ENCODE peak calls at places on chromosomes 11 and 22, in four cellular contexts. One of them, this sample, is unnamed.
A peak's percentile ranks its signal among the peaks of the same experiment; 100 is the strongest.

GRCh38 chr11:116190206-116190605 is 582.6 kb downstream of the BUD13 start:
- DNase-seq in GM12878: no peak
- DNase-seq in K562: no peak
- DNase-seq in H1: no peak
- DNase-seq in this sample: no peak

GRCh38 chr11:113106507-113106906 is 145.3 kb downstream of the NCAM1 start:
- DNase-seq in H1: no peak
- DNase-seq in GM12878: no peak
- DNase-seq in K562: no peak
- DNase-seq in this sample: peak; percentile 5

GRCh38 chr11:105935791-105936190 is 86.2 kb downstream of the MSANTD4 start:
- DNase-seq in K562: no peak
- DNase-seq in H1: no peak
- DNase-seq in GM12878: no peak
- DNase-seq in this sample: peak; percentile 18

GRCh38 chr22:49838771-49839717 is 11.4 kb upstream of the BRD1 start:
- DNase-seq in H1: peak; percentile 74
- DNase-seq in K562: no peak
- DNase-seq in GM12878: peak; percentile 36
- DNase-seq in this sample: peak; percentile 33

GRCh38 chr11:110971110-110971509 is 258.9 kb upstream of the ARHGAP20 start:
- DNase-seq in K562: no peak
- DNase-seq in H1: no peak
- DNase-seq in GM12878: no peak
- DNase-seq in this sample: peak; percentile 69

GRCh38 chr22:23181763-23182288 is 1.5 kb downstream of the BCR start:
- DNase-seq in K562: peak; percentile 68
- DNase-seq in GM12878: no peak
- DNase-seq in H1: no peak
- DNase-seq in this sample: no peak

GRCh38 chr11:18100926-18101656 is 4.8 kb downstream of the SAAL1 start:
- DNase-seq in H1: no peak
- DNase-seq in K562: no peak
- DNase-seq in GM12878: no peak
- DNase-seq in this sample: no peak

GRCh38 chr11:117034901-117035300 is 63.3 kb downstream of the SIK3 start:
- DNase-seq in K562: no peak
- DNase-seq in H1: no peak
- DNase-seq in GM12878: no peak
- DNase-seq in this sample: no peak

GRCh38 chr11:131488208-131488607 is 117.8 kb downstream of the NTM start:
- DNase-seq in GM12878: no peak
- DNase-seq in H1: no peak
- DNase-seq in K562: no peak
- DNase-seq in this sample: no peak

GRCh38 chr11:128232588-128232987 is 354.8 kb downstream of the ETS1 start:
- DNase-seq in K562: no peak
- DNase-seq in H1: no peak
- DNase-seq in GM12878: no peak
- DNase-seq in this sample: no peak

GRCh38 chr22:29838599-29838956 is 504 bp upstream of the ASCC2 start:
- DNase-seq in H1: no peak
- DNase-seq in K562: no peak
- DNase-seq in GM12878: no peak
- DNase-seq in this sample: no peak

GRCh38 chr11:2328656-2329354 is 27.0 kb downstream of the TSPAN32 start:
- DNase-seq in H1: no peak
- DNase-seq in GM12878: no peak
- DNase-seq in K562: no peak
- DNase-seq in this sample: no peak

GRCh38 chr22:44734801-44735517 is 17.4 kb upstream of the ARHGAP8 start:
- DNase-seq in K562: no peak
- DNase-seq in GM12878: no peak
- DNase-seq in H1: no peak
- DNase-seq in this sample: no peak

DNA sequence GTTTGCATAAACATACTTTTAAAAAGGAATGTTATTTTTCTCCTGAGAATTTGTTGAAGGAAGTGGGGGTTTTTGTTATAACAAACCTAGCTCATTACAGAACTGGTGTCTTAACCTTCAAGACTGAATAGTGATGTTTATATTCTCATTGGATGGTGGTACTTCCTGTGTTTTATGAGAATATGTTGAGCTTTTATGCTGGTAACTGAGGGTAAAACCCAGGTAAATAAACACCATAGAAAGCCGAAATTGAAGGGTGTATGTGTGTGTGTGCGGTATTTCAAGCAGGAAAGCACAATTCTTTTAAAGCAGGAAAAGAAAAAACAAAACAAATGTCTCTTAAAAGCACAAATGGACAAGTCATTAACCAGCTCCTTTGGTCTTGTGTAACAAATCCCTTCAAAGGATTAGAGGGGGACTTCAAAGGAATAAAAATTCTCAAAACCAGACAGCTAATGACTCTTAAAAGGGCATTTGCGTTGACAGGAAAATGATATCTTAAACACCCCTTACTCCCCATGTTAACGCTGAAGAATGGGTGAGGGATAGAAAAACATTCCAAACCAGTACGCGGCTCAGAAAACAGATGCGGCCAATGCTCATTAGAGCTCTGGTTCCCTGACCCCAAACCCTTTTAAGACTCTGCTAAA is 23.8 kb downstream of the LMO2 start:
- DNase-seq in GM12878: no peak
- DNase-seq in H1: no peak
- DNase-seq in K562: no peak
- DNase-seq in this sample: no peak
- H3K4me1 ChIP-seq in GM12878: peaks cover 4% of the 10 kb centered on the region
- H3K4me1 ChIP-seq in H1: no peaks in the 10 kb centered on the region
- H3K4me1 ChIP-seq in K562: peaks cover 30% of the 10 kb centered on the region
- H3K4me1 ChIP-seq in this sample: no peaks in the 10 kb centered on the region

GRCh38 chr11:66743271-66743968 is 14.4 kb upstream of the SPTBN2 start:
- DNase-seq in K562: no peak
- DNase-seq in GM12878: no peak
- DNase-seq in H1: no peak
- DNase-seq in this sample: no peak
- TF ChIP-seq CHD1 in K562: no peak
- TF ChIP-seq CHD1 in GM12878: no peak
- TF ChIP-seq CHD1 in H1: no peak
- TF ChIP-seq CHD1 in this sample: no peak

GRCh38 chr11:47331454-47332302 is 20.8 kb downstream of the MYBPC3 start:
- DNase-seq in H1: no peak
- DNase-seq in GM12878: no peak
- DNase-seq in K562: no peak
- DNase-seq in this sample: no peak

GRCh38 chr11:47327949-47328348 is 24.6 kb downstream of the MYBPC3 start:
- DNase-seq in H1: no peak
- DNase-seq in K562: no peak
- DNase-seq in GM12878: no peak
- DNase-seq in this sample: no peak

GRCh38 chr11:47328449-47329390 is 23.8 kb downstream of the MYBPC3 start:
- DNase-seq in GM12878: peak; percentile 25
- DNase-seq in H1: no peak
- DNase-seq in K562: no peak
- DNase-seq in this sample: no peak

GRCh38 chr11:47330002-47330911 is 22.2 kb downstream of the MYBPC3 start:
- DNase-seq in GM12878: no peak
- DNase-seq in K562: no peak
- DNase-seq in H1: no peak
- DNase-seq in this sample: peak; percentile 29

GRCh38 chr11:47329431-47329993 is 23.0 kb downstream of the MYBPC3 start:
- DNase-seq in H1: no peak
- DNase-seq in K562: no peak
- DNase-seq in GM12878: no peak
- DNase-seq in this sample: no peak
- H3K4me1 ChIP-seq in H1: no peaks in the 10 kb centered on the region
- H3K4me1 ChIP-seq in K562: no peaks in the 10 kb centered on the region
- H3K4me1 ChIP-seq in GM12878: peaks cover 12% of the 10 kb centered on the region
- H3K4me1 ChIP-seq in this sample: peaks cover 2% of the 10 kb centered on the region

GRCh38 chr11:63244862-63245261 is 1.5 kb upstream of the SLC22A25 start:
- DNase-seq in GM12878: no peak
- DNase-seq in K562: no peak
- DNase-seq in H1: no peak
- DNase-seq in this sample: no peak

GRCh38 chr11:63248966-63249365 is 5.6 kb upstream of the SLC22A25 start:
- DNase-seq in H1: no peak
- DNase-seq in GM12878: no peak
- DNase-seq in K562: no peak
- DNase-seq in this sample: no peak

GRCh38 chr11:63243533-63243932 is at the start of gene SLC22A25:
- DNase-seq in K562: no peak
- DNase-seq in H1: no peak
- DNase-seq in GM12878: no peak
- DNase-seq in this sample: no peak

GRCh38 chr11:63242089-63242762 is 1.2 kb downstream of the SLC22A25 start:
- DNase-seq in K562: no peak
- DNase-seq in GM12878: no peak
- DNase-seq in H1: no peak
- DNase-seq in this sample: no peak

DNA sequence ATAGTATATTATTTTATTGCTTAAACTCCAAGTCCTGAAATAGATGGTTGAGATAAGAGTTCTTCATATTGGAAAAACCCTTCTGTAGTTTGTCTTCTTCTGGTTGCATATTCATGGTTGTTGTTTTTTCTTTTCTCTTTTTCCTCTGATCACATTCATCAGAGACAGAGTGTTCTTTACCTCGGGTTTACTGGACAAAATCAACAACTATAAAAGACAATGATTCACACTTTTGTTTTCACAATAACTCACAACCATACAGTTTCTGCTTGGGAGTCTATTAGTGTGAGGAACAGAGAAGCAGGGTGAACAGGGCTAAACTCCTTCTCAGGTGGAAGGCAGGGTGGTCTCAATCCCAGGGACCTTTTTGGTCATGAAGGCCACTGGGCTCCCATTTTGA is 2.6 kb upstream of the SLC22A25 start:
- DNase-seq in GM12878: no peak
- DNase-seq in K562: no peak
- DNase-seq in H1: no peak
- DNase-seq in this sample: no peak
- TF ChIP-seq CHD1 in GM12878: no peak
- TF ChIP-seq CHD1 in K562: no peak
- TF ChIP-seq CHD1 in H1: no peak
- TF ChIP-seq CHD1 in this sample: no peak

GRCh38 chr11:91528965-91529364 is 695.7 kb upstream of the FAT3 start:
- DNase-seq in H1: no peak
- DNase-seq in K562: no peak
- DNase-seq in GM12878: no peak
- DNase-seq in this sample: no peak
- H3K4me1 ChIP-seq in H1: no peaks in the 10 kb centered on the region
- H3K4me1 ChIP-seq in K562: no peaks in the 10 kb centered on the region
- H3K4me1 ChIP-seq in GM12878: no peaks in the 10 kb centered on the region
- H3K4me1 ChIP-seq in this sample: no peaks in the 10 kb centered on the region

GRCh38 chr22:35312198-35313059 is 12.7 kb downstream of the TOM1 start:
- DNase-seq in K562: no peak
- DNase-seq in GM12878: no peak
- DNase-seq in H1: no peak
- DNase-seq in this sample: peak; percentile 82
- TF ChIP-seq CHD1 in K562: no peak
- TF ChIP-seq CHD1 in GM12878: no peak
- TF ChIP-seq CHD1 in H1: no peak
- TF ChIP-seq CHD1 in this sample: no peak

DNA sequence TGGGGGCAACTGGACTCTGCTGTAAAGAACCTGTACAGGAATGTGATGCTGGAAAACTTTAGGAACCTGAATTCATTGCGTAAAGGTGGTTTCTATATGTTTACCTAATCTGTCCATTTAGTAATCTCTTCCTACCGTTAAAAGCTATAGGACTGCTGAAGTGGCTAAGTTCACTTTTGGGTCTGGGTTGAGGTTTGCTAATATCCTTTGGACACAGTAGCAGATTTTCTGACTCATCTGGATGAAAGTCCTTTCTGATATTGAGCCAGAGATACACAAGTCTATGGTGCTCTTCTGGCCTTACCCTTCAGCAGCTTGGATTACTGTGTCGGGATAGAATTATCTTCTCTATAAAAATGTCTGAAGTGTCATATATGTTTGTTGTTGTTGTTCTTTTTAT is 16.9 kb downstream of the ZNF215 start:
- DNase-seq in H1: no peak
- DNase-seq in GM12878: no peak
- DNase-seq in K562: no peak
- DNase-seq in this sample: peak; percentile 59
- H3K4me1 ChIP-seq in H1: no peaks in the 10 kb centered on the region
- H3K4me1 ChIP-seq in GM12878: no peaks in the 10 kb centered on the region
- H3K4me1 ChIP-seq in K562: no peaks in the 10 kb centered on the region
- H3K4me1 ChIP-seq in this sample: no peaks in the 10 kb centered on the region

GRCh38 chr11:1130276-1131032 is 27.3 kb upstream of the MUC5AC start:
- DNase-seq in K562: no peak
- DNase-seq in H1: no peak
- DNase-seq in GM12878: no peak
- DNase-seq in this sample: no peak

GRCh38 chr11:1128333-1129142 is 29.2 kb upstream of the MUC5AC start:
- DNase-seq in GM12878: no peak
- DNase-seq in H1: no peak
- DNase-seq in K562: no peak
- DNase-seq in this sample: no peak

GRCh38 chr11:1129666-1130160 is 28.0 kb upstream of the MUC5AC start:
- DNase-seq in GM12878: no peak
- DNase-seq in K562: no peak
- DNase-seq in H1: no peak
- DNase-seq in this sample: no peak

GRCh38 chr11:1127664-1128162 is 30.0 kb upstream of the MUC5AC start:
- DNase-seq in K562: no peak
- DNase-seq in H1: no peak
- DNase-seq in GM12878: no peak
- DNase-seq in this sample: no peak

DNA sequence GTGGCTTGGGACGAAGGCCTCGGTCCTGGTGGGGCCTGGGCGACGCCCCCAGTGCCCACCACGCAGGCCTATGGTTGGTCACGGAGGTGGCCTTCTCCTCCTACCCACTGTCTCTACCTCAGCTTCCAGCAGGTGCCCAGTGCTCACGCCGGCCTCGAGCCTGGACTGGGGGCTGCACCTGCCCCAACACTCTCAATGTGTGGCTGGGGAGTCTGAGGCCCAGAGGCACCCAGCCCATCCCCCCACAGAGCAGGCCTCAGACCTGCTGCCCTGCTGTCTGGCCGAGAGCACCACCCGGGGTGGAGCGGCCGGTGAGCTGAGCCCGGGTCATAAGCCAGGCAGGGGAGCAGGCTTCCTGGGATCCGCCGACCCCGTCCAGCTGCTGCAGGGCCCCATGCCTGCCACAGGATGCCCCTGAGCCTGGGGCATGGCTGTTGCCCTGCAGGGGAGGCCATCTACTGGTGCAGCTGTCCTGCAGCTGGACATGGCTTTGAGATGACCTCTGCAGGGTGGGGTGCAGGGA is 28.5 kb upstream of the MUC5AC start:
- DNase-seq in K562: no peak
- DNase-seq in GM12878: no peak
- DNase-seq in H1: no peak
- DNase-seq in this sample: no peak
- TF ChIP-seq CHD1 in K562: no peak
- TF ChIP-seq CHD1 in GM12878: no peak
- TF ChIP-seq CHD1 in H1: no peak
- TF ChIP-seq CHD1 in this sample: no peak